ENCODE peak calls at places on chromosome 10, in five cellular contexts. One of them, this sample, is unnamed.

GRCh38 chr10:117926491-117926890 is 120.2 kb downstream of the RAB11FIP2 start:
- DNase-seq in K562: no peak
- DNase-seq in stomach: no peak
- DNase-seq in transverse colon: no peak
- DNase-seq in upper lobe of left lung: no peak
- DNase-seq in this sample: no peak

GRCh38 chr10:1674501-1674900 is 62.8 kb downstream of the ADARB2 start:
- DNase-seq in transverse colon: no peak
- DNase-seq in stomach: no peak
- DNase-seq in K562: no peak
- DNase-seq in upper lobe of left lung: no peak
- DNase-seq in this sample: no peak

GRCh38 chr10:16440396-16441105 is 3.7 kb downstream of the PTER start:
- DNase-seq in K562: no peak
- DNase-seq in stomach: peak
- DNase-seq in upper lobe of left lung: no peak
- DNase-seq in transverse colon: no peak
- DNase-seq in this sample: no peak

GRCh38 chr10:131946880-131947279 is 34.8 kb downstream of the BNIP3 start:
- DNase-seq in upper lobe of left lung: no peak
- DNase-seq in K562: no peak
- DNase-seq in transverse colon: no peak
- DNase-seq in stomach: peak
- DNase-seq in this sample: no peak

GRCh38 chr10:104045151-104046089 is 40.3 kb downstream of the COL17A1 start:
- DNase-seq in upper lobe of left lung: no peak
- DNase-seq in stomach: peak
- DNase-seq in K562: peak
- DNase-seq in transverse colon: no peak
- DNase-seq in this sample: no peak

GRCh38 chr10:74987339-74988054 is 124.0 kb upstream of the SAMD8 start:
- DNase-seq in transverse colon: no peak
- DNase-seq in upper lobe of left lung: no peak
- DNase-seq in stomach: no peak
- DNase-seq in K562: no peak
- DNase-seq in this sample: no peak

GRCh38 chr10:131495892-131496291 is 184.4 kb upstream of the TCERG1L start:
- DNase-seq in transverse colon: no peak
- DNase-seq in upper lobe of left lung: peak
- DNase-seq in K562: no peak
- DNase-seq in stomach: no peak
- DNase-seq in this sample: no peak

GRCh38 chr10:42996588-42996987 is 80.3 kb upstream of the RET start:
- DNase-seq in upper lobe of left lung: no peak
- DNase-seq in transverse colon: no peak
- DNase-seq in K562: no peak
- DNase-seq in stomach: no peak
- DNase-seq in this sample: no peak

GRCh38 chr10:73586583-73586984 is 4.6 kb downstream of the USP54 start:
- DNase-seq in transverse colon: peak
- DNase-seq in K562: no peak
- DNase-seq in upper lobe of left lung: no peak
- DNase-seq in stomach: peak
- DNase-seq in this sample: no peak

GRCh38 chr10:110358869-110359629 is 54.3 kb upstream of the SMNDC1 start:
- DNase-seq in K562: no peak
- DNase-seq in stomach: peak
- DNase-seq in transverse colon: no peak
- DNase-seq in upper lobe of left lung: peak
- DNase-seq in this sample: no peak

GRCh38 chr10:3873728-3874461 is 88.9 kb upstream of the KLF6 start:
- DNase-seq in upper lobe of left lung: no peak
- DNase-seq in transverse colon: no peak
- DNase-seq in stomach: no peak
- DNase-seq in K562: peak
- DNase-seq in this sample: no peak

GRCh38 chr10:33310853-33311252 is 23.6 kb downstream of the NRP1 start:
- DNase-seq in K562: no peak
- DNase-seq in upper lobe of left lung: no peak
- DNase-seq in transverse colon: no peak
- DNase-seq in stomach: no peak
- DNase-seq in this sample: no peak

GRCh38 chr10:92517034-92517655 is 56.7 kb downstream of the IDE start:
- DNase-seq in K562: peak
- DNase-seq in stomach: peak
- DNase-seq in upper lobe of left lung: no peak
- DNase-seq in transverse colon: peak
- DNase-seq in this sample: peak

GRCh38 chr10:95211606-95212279 is 17.7 kb downstream of the ACSM6 start:
- DNase-seq in stomach: no peak
- DNase-seq in upper lobe of left lung: no peak
- DNase-seq in K562: no peak
- DNase-seq in transverse colon: no peak
- DNase-seq in this sample: no peak

GRCh38 chr10:122780391-122780790 is 65.3 kb downstream of the CUZD1 start:
- DNase-seq in transverse colon: no peak
- DNase-seq in upper lobe of left lung: no peak
- DNase-seq in K562: no peak
- DNase-seq in stomach: no peak
- DNase-seq in this sample: no peak

GRCh38 chr10:28367865-28368541 is 65.1 kb upstream of the MPP7 start:
- DNase-seq in transverse colon: peak
- DNase-seq in stomach: no peak
- DNase-seq in upper lobe of left lung: no peak
- DNase-seq in K562: no peak
- DNase-seq in this sample: no peak

GRCh38 chr10:75542902-75543301 is 111.5 kb downstream of the LRMDA start:
- DNase-seq in stomach: no peak
- DNase-seq in transverse colon: peak
- DNase-seq in K562: no peak
- DNase-seq in upper lobe of left lung: no peak
- DNase-seq in this sample: peak

GRCh38 chr10:60461688-60462087 is 72.0 kb upstream of the ANK3 start:
- DNase-seq in K562: no peak
- DNase-seq in upper lobe of left lung: no peak
- DNase-seq in transverse colon: no peak
- DNase-seq in stomach: no peak
- DNase-seq in this sample: no peak

GRCh38 chr10:34565934-34566333 is 249.2 kb downstream of the PARD3 start:
- DNase-seq in upper lobe of left lung: no peak
- DNase-seq in stomach: no peak
- DNase-seq in transverse colon: no peak
- DNase-seq in K562: no peak
- DNase-seq in this sample: no peak

GRCh38 chr10:11462071-11462470 is 149.4 kb downstream of the USP6NL start:
- DNase-seq in K562: no peak
- DNase-seq in transverse colon: no peak
- DNase-seq in stomach: no peak
- DNase-seq in upper lobe of left lung: no peak
- DNase-seq in this sample: no peak

DNA sequence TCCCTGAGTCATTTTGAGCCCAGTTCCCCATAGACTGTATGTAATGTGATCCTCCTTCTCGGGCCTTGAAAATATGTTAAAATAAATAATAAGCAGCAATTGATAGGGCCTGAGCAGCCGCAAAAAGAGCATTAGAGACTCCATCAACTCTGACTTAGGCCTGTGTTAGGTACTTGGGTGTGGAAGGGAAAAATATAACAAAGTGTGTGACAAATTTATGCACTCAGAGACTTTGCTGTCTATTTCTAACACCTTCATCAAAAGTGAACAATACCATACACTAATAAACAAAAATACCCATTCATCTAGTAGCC is 31.4 kb upstream of the HABP2 start:
- DNase-seq in K562: no peak
- DNase-seq in stomach: no peak
- DNase-seq in transverse colon: no peak
- DNase-seq in upper lobe of left lung: no peak
- DNase-seq in this sample: no peak
- TF ChIP-seq CTCF in K562: no peak
- TF ChIP-seq CTCF in stomach: no peak
- TF ChIP-seq CTCF in transverse colon: no peak
- TF ChIP-seq CTCF in upper lobe of left lung: no peak
- TF ChIP-seq CTCF in this sample: no peak

GRCh38 chr10:79221110-79222051 is 125.9 kb upstream of the PPIF start:
- DNase-seq in K562: no peak
- DNase-seq in upper lobe of left lung: peak
- DNase-seq in transverse colon: peak
- DNase-seq in stomach: peak
- DNase-seq in this sample: peak
- TF ChIP-seq EP300 in K562: no peak
- TF ChIP-seq EP300 in upper lobe of left lung: no peak
- TF ChIP-seq EP300 in transverse colon: peak
- TF ChIP-seq EP300 in stomach: peak
- TF ChIP-seq EP300 in this sample: peak

DNA sequence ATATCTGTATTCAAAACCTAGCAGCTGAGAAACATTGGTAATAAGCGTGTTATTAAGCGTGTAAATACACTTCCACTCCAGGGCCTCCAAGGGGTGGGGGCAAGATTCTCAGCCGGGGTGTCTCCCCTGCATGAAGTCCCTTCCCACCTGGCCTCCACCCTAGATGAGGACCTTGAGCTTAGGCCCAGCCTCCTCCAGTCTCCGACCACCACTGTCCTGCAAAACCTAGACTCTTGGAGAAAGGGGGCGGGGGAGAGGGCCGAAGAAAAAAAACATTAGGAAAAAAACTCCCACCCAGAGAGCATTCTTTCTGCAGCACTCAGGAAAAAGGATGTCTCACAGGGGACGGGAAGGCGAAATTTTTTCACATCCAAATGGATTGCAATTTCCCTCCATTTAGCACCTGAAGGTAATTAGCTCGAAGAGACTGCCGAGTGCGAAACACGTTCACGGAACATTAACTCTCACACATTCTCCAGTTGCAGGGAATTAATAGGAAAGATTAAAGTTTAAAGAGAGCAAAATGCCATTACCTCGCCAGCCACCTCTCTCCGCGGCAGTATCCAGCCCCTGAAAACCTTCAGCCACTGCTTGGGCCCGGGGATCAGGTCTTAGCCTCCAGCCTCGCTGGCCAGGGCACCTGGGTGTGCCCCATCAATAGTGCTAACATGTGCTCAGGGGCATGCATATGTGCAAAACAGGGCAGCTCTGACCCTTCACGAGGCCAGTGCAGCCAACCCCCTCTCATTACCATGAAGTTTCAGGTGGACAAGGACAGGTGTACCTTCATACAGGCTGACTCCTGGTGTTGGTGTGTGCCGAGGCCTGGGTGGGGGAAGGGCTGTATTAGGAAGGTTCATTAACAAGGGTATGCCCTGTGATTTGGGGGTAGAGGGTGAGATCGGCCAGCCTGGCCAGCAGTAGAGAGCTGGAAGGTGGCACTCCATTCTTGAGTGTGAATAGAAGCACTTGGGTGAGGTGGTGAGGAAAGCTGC is 77.2 kb downstream of the HIF1AN start:
- DNase-seq in stomach: no peak
- DNase-seq in upper lobe of left lung: no peak
- DNase-seq in K562: no peak
- DNase-seq in transverse colon: no peak
- DNase-seq in this sample: no peak
- TF ChIP-seq CTCF in stomach: no peak
- TF ChIP-seq CTCF in upper lobe of left lung: no peak
- TF ChIP-seq CTCF in K562: no peak
- TF ChIP-seq CTCF in transverse colon: no peak
- TF ChIP-seq CTCF in this sample: no peak

DNA sequence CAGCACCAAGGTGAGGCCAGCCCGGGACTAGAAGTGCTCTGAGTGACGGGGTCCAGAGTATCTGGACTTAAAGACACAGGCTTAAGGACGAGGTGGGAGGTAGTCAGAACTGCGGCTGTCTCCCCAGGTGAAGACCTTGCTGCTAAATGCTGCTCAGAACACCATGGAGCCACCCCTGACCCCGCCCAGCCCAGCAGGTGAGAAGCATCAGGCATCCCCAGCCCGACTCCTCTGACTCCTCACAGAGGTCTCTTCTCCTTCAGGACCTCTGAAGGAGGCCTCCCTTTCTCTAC is 5.8 kb downstream of the NFKB2 start:
- DNase-seq in K562: no peak
- DNase-seq in upper lobe of left lung: no peak
- DNase-seq in stomach: no peak
- DNase-seq in transverse colon: no peak
- DNase-seq in this sample: no peak
- TF ChIP-seq EP300 in K562: no peak
- TF ChIP-seq EP300 in upper lobe of left lung: no peak
- TF ChIP-seq EP300 in stomach: no peak
- TF ChIP-seq EP300 in transverse colon: no peak
- TF ChIP-seq EP300 in this sample: no peak

DNA sequence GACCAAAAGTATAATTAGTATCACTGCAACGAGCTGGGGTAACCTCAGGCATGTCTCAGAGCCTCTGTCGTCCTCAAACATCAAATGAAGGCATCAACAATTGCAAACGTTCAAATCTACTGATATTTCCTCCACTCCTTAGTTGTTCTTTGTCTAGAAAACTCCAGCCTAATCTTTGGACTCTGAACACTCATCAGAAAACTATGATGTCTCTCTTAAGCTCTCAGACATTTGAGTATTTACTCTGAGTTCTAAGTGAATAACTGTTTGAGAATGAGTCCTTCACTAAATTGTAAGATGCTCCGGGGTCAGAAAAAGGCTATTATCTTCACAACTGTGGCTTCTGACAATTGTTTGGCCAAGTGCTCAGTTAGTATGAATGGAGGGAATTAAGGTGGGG is 536.4 kb downstream of the NRG3 start:
- DNase-seq in stomach: no peak
- DNase-seq in K562: no peak
- DNase-seq in transverse colon: no peak
- DNase-seq in upper lobe of left lung: no peak
- DNase-seq in this sample: no peak
- TF ChIP-seq CTCF in stomach: no peak
- TF ChIP-seq CTCF in K562: no peak
- TF ChIP-seq CTCF in transverse colon: no peak
- TF ChIP-seq CTCF in upper lobe of left lung: no peak
- TF ChIP-seq CTCF in this sample: no peak

GRCh38 chr10:88347597-88348304 is 235.4 kb downstream of the RNLS start:
- DNase-seq in upper lobe of left lung: no peak
- DNase-seq in stomach: no peak
- DNase-seq in transverse colon: no peak
- DNase-seq in K562: no peak
- DNase-seq in this sample: no peak

GRCh38 chr10:88346151-88346977 is 236.8 kb downstream of the RNLS start:
- DNase-seq in transverse colon: no peak
- DNase-seq in K562: no peak
- DNase-seq in stomach: no peak
- DNase-seq in upper lobe of left lung: no peak
- DNase-seq in this sample: no peak

GRCh38 chr10:88342733-88343310 is 240.3 kb downstream of the RNLS start:
- DNase-seq in transverse colon: peak
- DNase-seq in upper lobe of left lung: no peak
- DNase-seq in K562: no peak
- DNase-seq in stomach: no peak
- DNase-seq in this sample: no peak

GRCh38 chr10:88347022-88347421 is 236.1 kb downstream of the RNLS start:
- DNase-seq in upper lobe of left lung: no peak
- DNase-seq in K562: no peak
- DNase-seq in transverse colon: no peak
- DNase-seq in stomach: no peak
- DNase-seq in this sample: no peak

GRCh38 chr10:88343761-88344484 is 239.2 kb downstream of the RNLS start:
- DNase-seq in stomach: no peak
- DNase-seq in K562: no peak
- DNase-seq in transverse colon: no peak
- DNase-seq in upper lobe of left lung: no peak
- DNase-seq in this sample: peak
- TF ChIP-seq EP300 in stomach: no peak
- TF ChIP-seq EP300 in K562: no peak
- TF ChIP-seq EP300 in transverse colon: no peak
- TF ChIP-seq EP300 in upper lobe of left lung: no peak
- TF ChIP-seq EP300 in this sample: no peak

GRCh38 chr10:119290301-119291036 is 83.1 kb downstream of the GRK5 start:
- DNase-seq in transverse colon: no peak
- DNase-seq in upper lobe of left lung: no peak
- DNase-seq in K562: no peak
- DNase-seq in stomach: no peak
- DNase-seq in this sample: no peak
- TF ChIP-seq CTCF in transverse colon: no peak
- TF ChIP-seq CTCF in upper lobe of left lung: no peak
- TF ChIP-seq CTCF in K562: no peak
- TF ChIP-seq CTCF in stomach: no peak
- TF ChIP-seq CTCF in this sample: no peak